ENCODE peak calls at places on chromosomes 2 and 18, in seven cellular contexts. I is esophagus squamous epithelium; Z is A549; T is activated CD4-positive, alpha-beta T cell treated with anti-CD3 and anti-CD28 coated beads for 24 hours; W is EH; J is NCI-H748 treated with DMSO at 0.1 percent for 48 hours; R is NAMALWA. X is an unnamed sample.

GRCh38 chr2:16546128-16546754 is 119.4 kb downstream of the CYRIA start:
- DNase-seq in R (peak; percentile 66), Z (peak; percentile 42), J (no peak), I (no peak), T (no peak), W (no peak), X (no peak)

GRCh38 chr2:143252138-143252907 is 123.1 kb downstream of the ARHGAP15 start:
- DNase-seq in W (no peak), T (no peak), Z (no peak), J (no peak), I (no peak), R (no peak), X (no peak)

GRCh38 chr2:10237392-10238321 is 65.0 kb upstream of the HPCAL1 start:
- DNase-seq in Z (no peak), J (no peak), R (no peak), I (no peak), W (no peak), T (no peak), X (no peak)

GRCh38 chr2:180324191-180324590 is 317.1 kb upstream of the CWC22 start:
- DNase-seq in J (no peak), Z (no peak), T (no peak), R (no peak), W (no peak), I (no peak), X (no peak)

GRCh38 chr2:110708455-110708854 is 23.9 kb upstream of the ACOXL start:
- DNase-seq in I (no peak), Z (no peak), W (no peak), J (no peak), R (no peak), T (no peak), X (no peak)

GRCh38 chr18:54303408-54303807 is 34.1 kb downstream of the POLI start:
- DNase-seq in W (no peak), J (no peak), T (no peak), I (no peak), Z (no peak), R (no peak), X (no peak)

GRCh38 chr2:162821176-162821575 is 17.4 kb downstream of the KCNH7 start:
- DNase-seq in W (peak; percentile 22), I (no peak), J (no peak), R (no peak), T (no peak), Z (peak; percentile 5), X (no peak)

GRCh38 chr2:102589444-102589843 is 29.9 kb upstream of the SLC9A2 start:
- DNase-seq in T (no peak), I (no peak), Z (no peak), W (no peak), R (no peak), J (no peak), X (no peak)

GRCh38 chr18:36158261-36158867 is 28.7 kb downstream of the ELP2 start:
- DNase-seq in R (no peak), W (peak; percentile 93), I (no peak), Z (no peak), J (no peak), T (no peak), X (no peak)

GRCh38 chr18:75377258-75377657 is 50.2 kb downstream of the SMIM21 start:
- DNase-seq in Z (no peak), R (no peak), I (no peak), T (no peak), W (no peak), J (no peak), X (no peak)

GRCh38 chr18:79750980-79751571 is 46.7 kb upstream of the KCNG2 start:
- DNase-seq in T (no peak), J (no peak), W (no peak), R (no peak), Z (no peak), I (no peak), X (no peak)

GRCh38 chr2:7037340-7038333 is 120.4 kb downstream of the RNF144A start:
- DNase-seq in R (peak; percentile 76), J (peak; percentile 49), T (peak; percentile 31), I (no peak), Z (peak; percentile 64), W (peak; percentile 58), X (no peak)

GRCh38 chr18:68449292-68449691 is 265.6 kb downstream of the TMX3 start:
- DNase-seq in T (no peak), I (no peak), Z (no peak), R (no peak), J (no peak), W (peak; percentile 98), X (no peak)

GRCh38 chr2:61371027-61371426 is 99.9 kb downstream of the USP34 start:
- DNase-seq in W (peak; percentile 31), J (no peak), Z (no peak), I (no peak), T (no peak), R (no peak), X (no peak)

GRCh38 chr2:106189764-106190468 is 4.2 kb downstream of the UXS1 start:
- DNase-seq in T (no peak), R (no peak), I (no peak), J (no peak), Z (peak; percentile 10), W (peak; percentile 53), X (no peak)